ENCODE peak calls at places on chromosome 1, in five cellular contexts. One of them, this sample, is unnamed.

GRCh38 chr1:156160744-156161181 is 7.4 kb downstream of the SEMA4A start:
- DNase-seq in endothelial cell: peak; percentile 61
- DNase-seq in epithelial cell of esophagus: peak; percentile 33
- DNase-seq in astrocyte of the spinal cord: peak; percentile 74
- DNase-seq in adrenal gland: peak; percentile 75
- DNase-seq in this sample: no peak

GRCh38 chr1:165844933-165845332 is 17.5 kb downstream of the UCK2 start:
- DNase-seq in astrocyte of the spinal cord: no peak
- DNase-seq in endothelial cell: no peak
- DNase-seq in epithelial cell of esophagus: no peak
- DNase-seq in adrenal gland: no peak
- DNase-seq in this sample: no peak

GRCh38 chr1:48470506-48470905 is 1.5 kb downstream of the SPATA6 start:
- DNase-seq in endothelial cell: peak; percentile 11
- DNase-seq in epithelial cell of esophagus: peak; percentile 11
- DNase-seq in astrocyte of the spinal cord: peak; percentile 41
- DNase-seq in adrenal gland: peak; percentile 49
- DNase-seq in this sample: peak; percentile 22

GRCh38 chr1:15963363-15963967 is 12.4 kb downstream of the ZBTB17 start:
- DNase-seq in epithelial cell of esophagus: no peak
- DNase-seq in astrocyte of the spinal cord: no peak
- DNase-seq in endothelial cell: no peak
- DNase-seq in adrenal gland: no peak
- DNase-seq in this sample: no peak

GRCh38 chr1:9726905-9727595 is 75.5 kb downstream of the PIK3CD start:
- DNase-seq in astrocyte of the spinal cord: no peak
- DNase-seq in adrenal gland: no peak
- DNase-seq in epithelial cell of esophagus: no peak
- DNase-seq in endothelial cell: no peak
- DNase-seq in this sample: no peak

GRCh38 chr1:191641420-191642215 is 516.6 kb upstream of the RGS18 start:
- DNase-seq in astrocyte of the spinal cord: peak; percentile 67
- DNase-seq in adrenal gland: no peak
- DNase-seq in endothelial cell: no peak
- DNase-seq in epithelial cell of esophagus: peak; percentile 77
- DNase-seq in this sample: no peak

GRCh38 chr1:21902378-21903012 is 34.6 kb downstream of the HSPG2 start:
- DNase-seq in astrocyte of the spinal cord: no peak
- DNase-seq in endothelial cell: no peak
- DNase-seq in epithelial cell of esophagus: no peak
- DNase-seq in adrenal gland: no peak
- DNase-seq in this sample: no peak

GRCh38 chr1:226598455-226598849 is 49.9 kb downstream of the STUM start:
- DNase-seq in astrocyte of the spinal cord: no peak
- DNase-seq in adrenal gland: no peak
- DNase-seq in epithelial cell of esophagus: peak; percentile 6
- DNase-seq in endothelial cell: no peak
- DNase-seq in this sample: no peak

GRCh38 chr1:48093147-48093546 is 96.0 kb upstream of the TRABD2B start:
- DNase-seq in endothelial cell: no peak
- DNase-seq in epithelial cell of esophagus: no peak
- DNase-seq in astrocyte of the spinal cord: no peak
- DNase-seq in adrenal gland: no peak
- DNase-seq in this sample: no peak

GRCh38 chr1:201999625-202000238 is 10.7 kb upstream of the ELF3 start:
- DNase-seq in astrocyte of the spinal cord: peak; percentile 40
- DNase-seq in adrenal gland: no peak
- DNase-seq in epithelial cell of esophagus: peak; percentile 76
- DNase-seq in endothelial cell: no peak
- DNase-seq in this sample: peak; percentile 65

GRCh38 chr1:9371391-9371935 is 78.8 kb downstream of the SPSB1 start:
- DNase-seq in epithelial cell of esophagus: no peak
- DNase-seq in endothelial cell: peak; percentile 67
- DNase-seq in astrocyte of the spinal cord: peak; percentile 87
- DNase-seq in adrenal gland: no peak
- DNase-seq in this sample: no peak

GRCh38 chr1:15949453-15950245 is 26.3 kb downstream of the ZBTB17 start:
- DNase-seq in endothelial cell: no peak
- DNase-seq in epithelial cell of esophagus: peak; percentile 99
- DNase-seq in adrenal gland: peak; percentile 95
- DNase-seq in astrocyte of the spinal cord: peak; percentile 97
- DNase-seq in this sample: no peak

GRCh38 chr1:27382950-27383627 is at the start of gene CD164L2:
- DNase-seq in endothelial cell: peak; percentile 56
- DNase-seq in adrenal gland: no peak
- DNase-seq in epithelial cell of esophagus: peak; percentile 79
- DNase-seq in astrocyte of the spinal cord: no peak
- DNase-seq in this sample: peak; percentile 52

GRCh38 chr1:245591346-245592082 is 436.7 kb downstream of the KIF26B start:
- DNase-seq in endothelial cell: no peak
- DNase-seq in epithelial cell of esophagus: no peak
- DNase-seq in adrenal gland: no peak
- DNase-seq in astrocyte of the spinal cord: no peak
- DNase-seq in this sample: no peak

GRCh38 chr1:5479876-5480275 is 512.3 kb downstream of the NPHP4 start:
- DNase-seq in endothelial cell: no peak
- DNase-seq in astrocyte of the spinal cord: no peak
- DNase-seq in epithelial cell of esophagus: no peak
- DNase-seq in adrenal gland: no peak
- DNase-seq in this sample: no peak

GRCh38 chr1:223207293-223208066 is 64.4 kb upstream of the TLR5 start:
- DNase-seq in astrocyte of the spinal cord: peak; percentile 66
- DNase-seq in epithelial cell of esophagus: no peak
- DNase-seq in endothelial cell: no peak
- DNase-seq in adrenal gland: no peak
- DNase-seq in this sample: no peak

GRCh38 chr1:91791103-91791502 is 94.8 kb downstream of the TGFBR3 start:
- DNase-seq in epithelial cell of esophagus: no peak
- DNase-seq in astrocyte of the spinal cord: no peak
- DNase-seq in adrenal gland: no peak
- DNase-seq in endothelial cell: no peak
- DNase-seq in this sample: no peak

GRCh38 chr1:33433509-33434362 is 2.8 kb upstream of the PHC2 start:
- DNase-seq in astrocyte of the spinal cord: peak; percentile 97
- DNase-seq in epithelial cell of esophagus: peak; percentile 99
- DNase-seq in endothelial cell: no peak
- DNase-seq in adrenal gland: peak; percentile 80
- DNase-seq in this sample: peak; percentile 27

GRCh38 chr1:33428661-33429060 is 2.2 kb downstream of the PHC2 start:
- DNase-seq in adrenal gland: no peak
- DNase-seq in astrocyte of the spinal cord: no peak
- DNase-seq in epithelial cell of esophagus: no peak
- DNase-seq in endothelial cell: no peak
- DNase-seq in this sample: no peak

GRCh38 chr1:33429846-33430750 is 797 bp downstream of the PHC2 start:
- DNase-seq in epithelial cell of esophagus: no peak
- DNase-seq in adrenal gland: peak; percentile 57
- DNase-seq in endothelial cell: peak; percentile 44
- DNase-seq in astrocyte of the spinal cord: no peak
- DNase-seq in this sample: peak; percentile 73

GRCh38 chr1:33429332-33429731 is 1.6 kb downstream of the PHC2 start:
- DNase-seq in adrenal gland: no peak
- DNase-seq in astrocyte of the spinal cord: no peak
- DNase-seq in epithelial cell of esophagus: no peak
- DNase-seq in endothelial cell: no peak
- DNase-seq in this sample: no peak

GRCh38 chr1:33430751-33431593 is at the start of gene PHC2:
- DNase-seq in epithelial cell of esophagus: peak; percentile 98
- DNase-seq in astrocyte of the spinal cord: peak; percentile 97
- DNase-seq in adrenal gland: peak; percentile 98
- DNase-seq in endothelial cell: peak; percentile 97
- DNase-seq in this sample: peak; percentile 98
- TF ChIP-seq CTCF in epithelial cell of esophagus: no peak
- TF ChIP-seq CTCF in astrocyte of the spinal cord: no peak
- TF ChIP-seq CTCF in adrenal gland: peak; percentile 39
- TF ChIP-seq CTCF in endothelial cell: peak; percentile 42
- TF ChIP-seq CTCF in this sample: no peak

GRCh38 chr1:213123087-213123486 is 72.0 kb downstream of the RPS6KC1 start:
- DNase-seq in epithelial cell of esophagus: no peak
- DNase-seq in adrenal gland: no peak
- DNase-seq in endothelial cell: no peak
- DNase-seq in astrocyte of the spinal cord: no peak
- DNase-seq in this sample: no peak

GRCh38 chr1:213120961-213121360 is 69.9 kb downstream of the RPS6KC1 start:
- DNase-seq in astrocyte of the spinal cord: no peak
- DNase-seq in endothelial cell: no peak
- DNase-seq in adrenal gland: no peak
- DNase-seq in epithelial cell of esophagus: no peak
- DNase-seq in this sample: no peak

GRCh38 chr1:213124590-213124989 is 73.5 kb downstream of the RPS6KC1 start:
- DNase-seq in adrenal gland: no peak
- DNase-seq in astrocyte of the spinal cord: no peak
- DNase-seq in endothelial cell: no peak
- DNase-seq in epithelial cell of esophagus: no peak
- DNase-seq in this sample: no peak

GRCh38 chr1:213123532-213123931 is 72.5 kb downstream of the RPS6KC1 start:
- DNase-seq in adrenal gland: no peak
- DNase-seq in endothelial cell: no peak
- DNase-seq in astrocyte of the spinal cord: peak; percentile 74
- DNase-seq in epithelial cell of esophagus: peak; percentile 83
- DNase-seq in this sample: no peak

GRCh38 chr1:213122514-213122929 is 71.5 kb downstream of the RPS6KC1 start:
- DNase-seq in adrenal gland: no peak
- DNase-seq in epithelial cell of esophagus: peak; percentile 62
- DNase-seq in endothelial cell: no peak
- DNase-seq in astrocyte of the spinal cord: peak; percentile 76
- DNase-seq in this sample: peak; percentile 20
- TF ChIP-seq CTCF in adrenal gland: peak; percentile 40
- TF ChIP-seq CTCF in epithelial cell of esophagus: peak; percentile 33
- TF ChIP-seq CTCF in endothelial cell: peak; percentile 92
- TF ChIP-seq CTCF in astrocyte of the spinal cord: peak; percentile 24
- TF ChIP-seq CTCF in this sample: peak; percentile 37

GRCh38 chr1:14850563-14850962 is 252.1 kb downstream of the KAZN start:
- DNase-seq in astrocyte of the spinal cord: no peak
- DNase-seq in endothelial cell: no peak
- DNase-seq in epithelial cell of esophagus: no peak
- DNase-seq in adrenal gland: no peak
- DNase-seq in this sample: peak; percentile 35
- TF ChIP-seq CTCF in astrocyte of the spinal cord: no peak
- TF ChIP-seq CTCF in endothelial cell: no peak
- TF ChIP-seq CTCF in epithelial cell of esophagus: peak; percentile 31
- TF ChIP-seq CTCF in adrenal gland: peak; percentile 9
- TF ChIP-seq CTCF in this sample: peak; percentile 16

GRCh38 chr1:29224438-29224837 is 6.3 kb downstream of the MECR start:
- DNase-seq in adrenal gland: no peak
- DNase-seq in astrocyte of the spinal cord: no peak
- DNase-seq in epithelial cell of esophagus: no peak
- DNase-seq in endothelial cell: no peak
- DNase-seq in this sample: no peak

GRCh38 chr1:29217633-29218032 is 13.1 kb downstream of the MECR start:
- DNase-seq in astrocyte of the spinal cord: no peak
- DNase-seq in epithelial cell of esophagus: no peak
- DNase-seq in endothelial cell: no peak
- DNase-seq in adrenal gland: no peak
- DNase-seq in this sample: no peak

GRCh38 chr1:29218223-29218622 is 12.5 kb downstream of the MECR start:
- DNase-seq in astrocyte of the spinal cord: no peak
- DNase-seq in adrenal gland: no peak
- DNase-seq in epithelial cell of esophagus: no peak
- DNase-seq in endothelial cell: no peak
- DNase-seq in this sample: no peak

GRCh38 chr1:29222686-29223085 is 8.0 kb downstream of the MECR start:
- DNase-seq in endothelial cell: no peak
- DNase-seq in adrenal gland: no peak
- DNase-seq in epithelial cell of esophagus: no peak
- DNase-seq in astrocyte of the spinal cord: peak; percentile 28
- DNase-seq in this sample: no peak

DNA sequence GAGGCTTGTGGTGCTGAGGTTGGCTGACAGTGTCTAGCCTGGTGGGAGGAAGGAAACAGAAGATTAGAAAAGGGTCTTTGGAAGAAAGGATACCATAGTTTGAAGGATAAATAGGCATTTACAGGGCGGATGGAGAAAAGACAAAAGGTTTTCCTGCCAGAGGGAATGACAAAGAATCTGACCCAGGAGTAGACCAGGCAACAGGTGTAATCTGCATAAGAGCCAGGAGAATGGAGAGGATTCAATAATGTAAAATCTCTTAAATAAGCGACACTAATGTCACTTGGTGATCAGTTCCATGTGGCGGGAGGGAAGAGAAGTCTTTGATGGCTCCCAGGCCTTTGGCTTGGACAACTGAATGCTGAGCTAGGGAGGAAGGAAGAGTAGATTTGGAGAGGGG is 9.4 kb downstream of the MECR start:
- DNase-seq in epithelial cell of esophagus: no peak
- DNase-seq in endothelial cell: no peak
- DNase-seq in adrenal gland: no peak
- DNase-seq in astrocyte of the spinal cord: no peak
- DNase-seq in this sample: no peak
- TF ChIP-seq CTCF in epithelial cell of esophagus: no peak
- TF ChIP-seq CTCF in endothelial cell: no peak
- TF ChIP-seq CTCF in adrenal gland: no peak
- TF ChIP-seq CTCF in astrocyte of the spinal cord: no peak
- TF ChIP-seq CTCF in this sample: no peak

GRCh38 chr1:42191319-42191718 is 26.8 kb upstream of the GUCA2A start:
- DNase-seq in adrenal gland: no peak
- DNase-seq in epithelial cell of esophagus: no peak
- DNase-seq in endothelial cell: no peak
- DNase-seq in astrocyte of the spinal cord: no peak
- DNase-seq in this sample: no peak

GRCh38 chr1:42184616-42185015 is 20.1 kb upstream of the GUCA2A start:
- DNase-seq in epithelial cell of esophagus: no peak
- DNase-seq in adrenal gland: no peak
- DNase-seq in astrocyte of the spinal cord: no peak
- DNase-seq in endothelial cell: no peak
- DNase-seq in this sample: no peak

GRCh38 chr1:42192106-42192505 is 27.6 kb upstream of the GUCA2A start:
- DNase-seq in endothelial cell: no peak
- DNase-seq in adrenal gland: no peak
- DNase-seq in astrocyte of the spinal cord: no peak
- DNase-seq in epithelial cell of esophagus: no peak
- DNase-seq in this sample: no peak

GRCh38 chr1:42186172-42186571 is 21.6 kb upstream of the GUCA2A start:
- DNase-seq in astrocyte of the spinal cord: peak; percentile 49
- DNase-seq in endothelial cell: no peak
- DNase-seq in epithelial cell of esophagus: peak; percentile 61
- DNase-seq in adrenal gland: no peak
- DNase-seq in this sample: no peak

GRCh38 chr1:42189931-42190853 is 25.6 kb upstream of the GUCA2A start:
- DNase-seq in epithelial cell of esophagus: no peak
- DNase-seq in endothelial cell: no peak
- DNase-seq in adrenal gland: no peak
- DNase-seq in astrocyte of the spinal cord: no peak
- DNase-seq in this sample: no peak
- TF ChIP-seq CTCF in epithelial cell of esophagus: no peak
- TF ChIP-seq CTCF in endothelial cell: no peak
- TF ChIP-seq CTCF in adrenal gland: no peak
- TF ChIP-seq CTCF in astrocyte of the spinal cord: no peak
- TF ChIP-seq CTCF in this sample: no peak

DNA sequence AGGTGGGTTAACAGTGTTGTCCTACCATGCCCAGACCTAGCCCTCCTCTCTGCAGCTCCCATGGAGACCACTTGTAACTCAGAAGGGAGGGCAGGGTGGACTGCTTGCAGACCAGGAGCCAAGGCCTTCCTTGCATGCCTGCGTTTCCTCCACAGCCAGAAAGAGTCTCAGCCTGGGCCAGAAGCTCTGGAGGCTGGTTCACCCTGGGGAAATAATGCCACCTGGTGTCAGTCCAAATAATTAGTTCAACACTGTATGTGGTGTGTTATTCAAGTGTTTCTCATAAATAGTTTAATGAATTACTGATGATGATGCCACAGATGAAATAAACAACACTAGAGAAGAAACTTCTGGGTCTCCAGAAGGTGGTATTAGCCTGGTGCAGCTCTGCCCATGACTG is 16.9 kb upstream of the VANGL1 start:
- DNase-seq in adrenal gland: no peak
- DNase-seq in endothelial cell: no peak
- DNase-seq in astrocyte of the spinal cord: no peak
- DNase-seq in epithelial cell of esophagus: peak; percentile 36
- DNase-seq in this sample: no peak
- TF ChIP-seq CTCF in adrenal gland: no peak
- TF ChIP-seq CTCF in endothelial cell: no peak
- TF ChIP-seq CTCF in astrocyte of the spinal cord: no peak
- TF ChIP-seq CTCF in epithelial cell of esophagus: peak; percentile 43
- TF ChIP-seq CTCF in this sample: no peak